ENCODE peak calls at places on chromosomes 13 and 19, in six cellular contexts. One of them, this sample, is unnamed.

GRCh38 chr13:38350114-38350617 is 515 bp downstream of the UFM1 start:
- DNase-seq in uterus: peak; percentile 54
- DNase-seq in tibial nerve: peak; percentile 21
- DNase-seq in right lobe of liver: peak; percentile 70
- DNase-seq in body of pancreas: peak; percentile 69
- DNase-seq in fibroblast of lung: peak; percentile 65
- DNase-seq in this sample: peak; percentile 88

GRCh38 chr19:15216363-15216762 is 15.6 kb upstream of the NOTCH3 start:
- DNase-seq in right lobe of liver: no peak
- DNase-seq in fibroblast of lung: no peak
- DNase-seq in uterus: no peak
- DNase-seq in body of pancreas: no peak
- DNase-seq in tibial nerve: no peak
- DNase-seq in this sample: no peak

GRCh38 chr13:19910336-19911072 is 47.1 kb upstream of the ZMYM5 start:
- DNase-seq in fibroblast of lung: no peak
- DNase-seq in right lobe of liver: no peak
- DNase-seq in tibial nerve: no peak
- DNase-seq in uterus: no peak
- DNase-seq in body of pancreas: no peak
- DNase-seq in this sample: no peak

GRCh38 chr13:54018485-54018884 is 989.9 kb downstream of the OLFM4 start:
- DNase-seq in fibroblast of lung: no peak
- DNase-seq in right lobe of liver: no peak
- DNase-seq in body of pancreas: no peak
- DNase-seq in tibial nerve: no peak
- DNase-seq in uterus: no peak
- DNase-seq in this sample: no peak

GRCh38 chr13:25345555-25345954 is 26.2 kb upstream of the ATP8A2 start:
- DNase-seq in fibroblast of lung: no peak
- DNase-seq in body of pancreas: no peak
- DNase-seq in tibial nerve: no peak
- DNase-seq in uterus: no peak
- DNase-seq in right lobe of liver: no peak
- DNase-seq in this sample: no peak

GRCh38 chr19:40235238-40236025 is 8.9 kb upstream of the CCNP start:
- DNase-seq in tibial nerve: no peak
- DNase-seq in right lobe of liver: no peak
- DNase-seq in uterus: no peak
- DNase-seq in fibroblast of lung: no peak
- DNase-seq in body of pancreas: no peak
- DNase-seq in this sample: no peak

GRCh38 chr19:8005534-8006256 is at the start of gene ELAVL1:
- DNase-seq in fibroblast of lung: peak; percentile 89
- DNase-seq in right lobe of liver: peak; percentile 92
- DNase-seq in tibial nerve: peak; percentile 84
- DNase-seq in uterus: peak; percentile 89
- DNase-seq in body of pancreas: peak; percentile 90
- DNase-seq in this sample: peak; percentile 95

GRCh38 chr13:74110053-74110452 is 24.2 kb downstream of the KLF12 start:
- DNase-seq in right lobe of liver: no peak
- DNase-seq in fibroblast of lung: no peak
- DNase-seq in body of pancreas: no peak
- DNase-seq in uterus: no peak
- DNase-seq in tibial nerve: no peak
- DNase-seq in this sample: no peak

GRCh38 chr19:2691951-2692350 is 10.5 kb downstream of the GNG7 start:
- DNase-seq in tibial nerve: no peak
- DNase-seq in fibroblast of lung: no peak
- DNase-seq in body of pancreas: no peak
- DNase-seq in right lobe of liver: no peak
- DNase-seq in uterus: no peak
- DNase-seq in this sample: no peak

GRCh38 chr13:76286178-76286577 is 600.0 kb downstream of the KCTD12 start:
- DNase-seq in tibial nerve: no peak
- DNase-seq in right lobe of liver: no peak
- DNase-seq in uterus: no peak
- DNase-seq in fibroblast of lung: peak; percentile 69
- DNase-seq in body of pancreas: no peak
- DNase-seq in this sample: no peak

GRCh38 chr19:46977548-46977947 is 42.1 kb upstream of the NPAS1 start:
- DNase-seq in right lobe of liver: no peak
- DNase-seq in tibial nerve: no peak
- DNase-seq in fibroblast of lung: no peak
- DNase-seq in uterus: no peak
- DNase-seq in body of pancreas: no peak
- DNase-seq in this sample: no peak

GRCh38 chr19:3071764-3072163 is 9.5 kb upstream of the TLE5 start:
- DNase-seq in right lobe of liver: no peak
- DNase-seq in tibial nerve: no peak
- DNase-seq in uterus: no peak
- DNase-seq in body of pancreas: no peak
- DNase-seq in fibroblast of lung: no peak
- DNase-seq in this sample: no peak

GRCh38 chr13:65889368-65889767 is 1340.8 kb downstream of the PCDH9 start:
- DNase-seq in fibroblast of lung: no peak
- DNase-seq in tibial nerve: no peak
- DNase-seq in body of pancreas: no peak
- DNase-seq in right lobe of liver: no peak
- DNase-seq in uterus: no peak
- DNase-seq in this sample: no peak

GRCh38 chr19:30084390-30084819 is 142.4 kb downstream of the URI1 start:
- DNase-seq in uterus: no peak
- DNase-seq in fibroblast of lung: no peak
- DNase-seq in right lobe of liver: no peak
- DNase-seq in body of pancreas: no peak
- DNase-seq in tibial nerve: no peak
- DNase-seq in this sample: peak; percentile 22

GRCh38 chr13:69374036-69374435 is 733.6 kb upstream of the ATXN8OS start:
- DNase-seq in right lobe of liver: no peak
- DNase-seq in uterus: no peak
- DNase-seq in fibroblast of lung: peak; percentile 39
- DNase-seq in body of pancreas: no peak
- DNase-seq in tibial nerve: no peak
- DNase-seq in this sample: no peak

GRCh38 chr13:36057041-36057440 is 74.1 kb downstream of the DCLK1 start:
- DNase-seq in tibial nerve: no peak
- DNase-seq in right lobe of liver: no peak
- DNase-seq in fibroblast of lung: peak; percentile 5
- DNase-seq in uterus: no peak
- DNase-seq in body of pancreas: no peak
- DNase-seq in this sample: no peak

GRCh38 chr13:45456196-45456972 is 8.4 kb upstream of the COG3 start:
- DNase-seq in fibroblast of lung: peak; percentile 33
- DNase-seq in tibial nerve: no peak
- DNase-seq in right lobe of liver: no peak
- DNase-seq in uterus: no peak
- DNase-seq in body of pancreas: no peak
- DNase-seq in this sample: no peak

GRCh38 chr13:35598790-35599369 is 122.4 kb upstream of the MAB21L1 start:
- DNase-seq in body of pancreas: no peak
- DNase-seq in right lobe of liver: no peak
- DNase-seq in uterus: no peak
- DNase-seq in fibroblast of lung: no peak
- DNase-seq in tibial nerve: no peak
- DNase-seq in this sample: no peak

GRCh38 chr19:8487137-8487851 is 15.1 kb downstream of the PRAM1 start:
- DNase-seq in tibial nerve: no peak
- DNase-seq in uterus: no peak
- DNase-seq in body of pancreas: no peak
- DNase-seq in fibroblast of lung: no peak
- DNase-seq in right lobe of liver: no peak
- DNase-seq in this sample: peak; percentile 83

GRCh38 chr13:98476106-98476505 is 100.8 kb downstream of the STK24 start:
- DNase-seq in right lobe of liver: no peak
- DNase-seq in fibroblast of lung: no peak
- DNase-seq in uterus: no peak
- DNase-seq in tibial nerve: no peak
- DNase-seq in body of pancreas: no peak
- DNase-seq in this sample: no peak

GRCh38 chr13:85693889-85694511 is 105.2 kb downstream of the SLITRK6 start:
- DNase-seq in tibial nerve: no peak
- DNase-seq in uterus: no peak
- DNase-seq in right lobe of liver: no peak
- DNase-seq in fibroblast of lung: peak; percentile 23
- DNase-seq in body of pancreas: no peak
- DNase-seq in this sample: no peak

GRCh38 chr13:27621116-27621365 is 651 bp upstream of the POLR1D start:
- DNase-seq in body of pancreas: no peak
- DNase-seq in uterus: no peak
- DNase-seq in fibroblast of lung: no peak
- DNase-seq in tibial nerve: no peak
- DNase-seq in right lobe of liver: no peak
- DNase-seq in this sample: no peak

GRCh38 chr13:27621366-27622101 is at the start of gene POLR1D:
- DNase-seq in fibroblast of lung: peak; percentile 68
- DNase-seq in body of pancreas: peak; percentile 90
- DNase-seq in uterus: peak; percentile 74
- DNase-seq in right lobe of liver: peak; percentile 88
- DNase-seq in tibial nerve: peak; percentile 43
- DNase-seq in this sample: peak; percentile 92

GRCh38 chr13:27622881-27623280 is 1.2 kb downstream of the POLR1D start:
- DNase-seq in tibial nerve: no peak
- DNase-seq in body of pancreas: no peak
- DNase-seq in fibroblast of lung: no peak
- DNase-seq in right lobe of liver: no peak
- DNase-seq in uterus: no peak
- DNase-seq in this sample: no peak

GRCh38 chr13:27620377-27621115 is at the start of gene LNX2:
- DNase-seq in fibroblast of lung: peak; percentile 95
- DNase-seq in uterus: peak; percentile 98
- DNase-seq in body of pancreas: peak; percentile 99
- DNase-seq in right lobe of liver: peak; percentile 99
- DNase-seq in tibial nerve: peak; percentile 98
- DNase-seq in this sample: peak; percentile 99

GRCh38 chr13:27622102-27622820 is 569 bp downstream of the POLR1D start:
- DNase-seq in tibial nerve: no peak
- DNase-seq in uterus: no peak
- DNase-seq in body of pancreas: no peak
- DNase-seq in fibroblast of lung: peak; percentile 23
- DNase-seq in right lobe of liver: no peak
- DNase-seq in this sample: no peak
- TF ChIP-seq CTCF in tibial nerve: no peak
- TF ChIP-seq CTCF in uterus: no peak
- TF ChIP-seq CTCF in body of pancreas: peak; percentile 26
- TF ChIP-seq CTCF in fibroblast of lung: peak; percentile 14
- TF ChIP-seq CTCF in right lobe of liver: no peak
- TF ChIP-seq CTCF in this sample: peak; percentile 18

GRCh38 chr19:19347401-19347800 is 26.8 kb downstream of the MAU2 start:
- DNase-seq in body of pancreas: no peak
- DNase-seq in fibroblast of lung: no peak
- DNase-seq in tibial nerve: no peak
- DNase-seq in right lobe of liver: no peak
- DNase-seq in uterus: no peak
- DNase-seq in this sample: no peak
- H3K27ac ChIP-seq in body of pancreas: no peak overlapping the region
- H3K27ac ChIP-seq in fibroblast of lung: no peak overlapping the region
- H3K27ac ChIP-seq in tibial nerve: no peak overlapping the region
- H3K27ac ChIP-seq in right lobe of liver: no peak overlapping the region
- H3K27ac ChIP-seq in uterus: no peak overlapping the region
- H3K27ac ChIP-seq in this sample: no peak overlapping the region

GRCh38 chr13:28552288-28552687 is 57.4 kb upstream of the FLT1 start:
- DNase-seq in body of pancreas: no peak
- DNase-seq in tibial nerve: no peak
- DNase-seq in uterus: no peak
- DNase-seq in fibroblast of lung: no peak
- DNase-seq in right lobe of liver: no peak
- DNase-seq in this sample: no peak

GRCh38 chr13:28550721-28551497 is 56.0 kb upstream of the FLT1 start:
- DNase-seq in right lobe of liver: no peak
- DNase-seq in tibial nerve: no peak
- DNase-seq in uterus: no peak
- DNase-seq in body of pancreas: no peak
- DNase-seq in fibroblast of lung: no peak
- DNase-seq in this sample: no peak

GRCh38 chr13:28551498-28551895 is 56.6 kb upstream of the FLT1 start:
- DNase-seq in uterus: no peak
- DNase-seq in tibial nerve: no peak
- DNase-seq in body of pancreas: no peak
- DNase-seq in right lobe of liver: no peak
- DNase-seq in fibroblast of lung: no peak
- DNase-seq in this sample: no peak

GRCh38 chr13:28557725-28558124 is 62.8 kb upstream of the FLT1 start:
- DNase-seq in body of pancreas: no peak
- DNase-seq in tibial nerve: no peak
- DNase-seq in uterus: no peak
- DNase-seq in fibroblast of lung: no peak
- DNase-seq in right lobe of liver: no peak
- DNase-seq in this sample: no peak

DNA sequence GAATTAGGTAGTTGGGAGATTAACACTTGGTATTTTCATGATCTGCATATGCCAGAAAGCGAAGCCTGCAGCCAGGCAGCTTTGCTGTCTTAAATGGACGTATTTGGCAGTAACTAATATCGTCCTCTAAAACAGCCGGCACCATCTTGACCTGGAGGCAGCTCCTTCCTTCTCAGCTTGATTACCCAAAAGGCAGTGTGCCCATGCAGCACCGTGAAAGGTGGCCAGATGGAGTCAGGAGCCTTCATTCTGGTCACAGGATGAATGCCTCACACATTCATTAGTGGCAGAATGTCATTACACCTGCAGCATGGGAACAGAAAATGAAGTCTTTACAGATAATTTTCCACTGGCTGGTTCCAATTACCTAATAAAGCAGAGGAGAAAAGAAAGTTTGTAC is 59.0 kb upstream of the FLT1 start:
- DNase-seq in tibial nerve: no peak
- DNase-seq in fibroblast of lung: no peak
- DNase-seq in uterus: no peak
- DNase-seq in body of pancreas: no peak
- DNase-seq in right lobe of liver: no peak
- DNase-seq in this sample: no peak
- TF ChIP-seq CTCF in tibial nerve: no peak
- TF ChIP-seq CTCF in fibroblast of lung: no peak
- TF ChIP-seq CTCF in uterus: no peak
- TF ChIP-seq CTCF in body of pancreas: no peak
- TF ChIP-seq CTCF in right lobe of liver: no peak
- TF ChIP-seq CTCF in this sample: no peak

DNA sequence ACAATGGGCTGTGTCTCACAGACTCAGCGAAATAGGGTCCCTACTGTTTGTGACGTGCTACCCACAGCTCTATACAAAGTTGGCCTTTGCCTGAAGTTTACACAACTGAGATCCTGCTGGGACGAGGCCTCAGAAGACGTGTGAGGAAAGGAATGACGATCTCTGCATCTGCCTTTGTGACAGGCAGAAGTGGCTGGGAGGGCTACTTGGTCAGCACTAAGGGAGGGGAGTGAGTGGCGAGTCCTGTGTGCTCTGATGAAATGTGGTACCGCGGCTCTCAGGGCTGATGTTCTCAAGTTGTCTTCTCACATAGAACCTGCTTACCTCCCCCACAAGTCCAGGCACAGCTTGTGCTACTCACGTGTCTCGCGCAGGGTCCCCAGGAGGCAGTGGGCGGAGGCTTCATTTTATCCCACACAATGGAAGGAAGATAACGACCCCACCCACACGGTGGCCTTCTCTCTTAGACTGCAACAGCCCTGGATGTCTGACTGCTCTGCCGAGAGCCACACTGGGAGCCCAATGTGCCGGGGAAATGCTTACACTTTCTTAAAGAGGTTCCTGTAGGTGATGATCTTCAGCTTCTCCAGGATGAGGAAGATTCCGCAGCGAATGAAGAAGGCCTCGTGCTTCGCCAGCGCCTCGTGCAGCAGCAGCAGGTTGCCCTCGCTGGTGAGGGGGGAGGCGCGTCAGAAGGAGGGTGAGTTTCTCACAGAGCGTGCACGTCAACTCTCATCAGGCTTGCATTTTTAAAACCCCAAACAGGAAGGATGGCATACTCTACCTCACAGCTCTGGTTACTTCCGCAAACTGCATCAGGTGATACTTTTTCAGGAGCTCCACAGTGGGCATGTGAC is 21.2 kb downstream of the PROZ start:
- DNase-seq in tibial nerve: no peak
- DNase-seq in uterus: no peak
- DNase-seq in right lobe of liver: no peak
- DNase-seq in fibroblast of lung: peak; percentile 54
- DNase-seq in body of pancreas: no peak
- DNase-seq in this sample: no peak
- H3K27ac ChIP-seq in tibial nerve: no peak overlapping the region
- H3K27ac ChIP-seq in uterus: no peak overlapping the region
- H3K27ac ChIP-seq in right lobe of liver: no peak overlapping the region
- H3K27ac ChIP-seq in fibroblast of lung: peak overlapping the region; percentile 100
- H3K27ac ChIP-seq in body of pancreas: no peak overlapping the region
- H3K27ac ChIP-seq in this sample: no peak overlapping the region

This sample was measured in upper lobe of right lung.